ENCODE peak calls at places on chromosomes 6 and 20, in four cellular contexts. D is K562, I is fibroblast of pulmonary artery, O is astrocyte of the spinal cord. L is an unnamed sample.

GRCh38 chr6:35170166-35170565 is 29.0 kb upstream of the TCP11 start:
- DNase-seq in D (no peak), I (no peak), O (peak), L (peak)

GRCh38 chr6:35754452-35755321 is 17.9 kb downstream of the ARMC12 start:
- DNase-seq in D (no peak), I (no peak), O (no peak), L (peak)

GRCh38 chr6:46632053-46632452 is 20.6 kb downstream of the CYP39A1 start:
- DNase-seq in D (no peak), I (no peak), O (no peak), L (no peak)

GRCh38 chr20:33983371-33983770 is 10.3 kb upstream of the RALY start:
- DNase-seq in D (no peak), I (peak), O (no peak), L (no peak)

GRCh38 chr20:7199867-7200266 is 432.4 kb downstream of the BMP2 start:
- DNase-seq in D (no peak), I (no peak), O (no peak), L (no peak)

GRCh38 chr6:155628315-155628714 is 172.7 kb upstream of the NOX3 start:
- DNase-seq in D (peak), I (no peak), O (no peak), L (no peak)

GRCh38 chr6:35258858-35259193 is 709 bp upstream of the ZNF76 start:
- DNase-seq in D (peak), I (peak), O (peak), L (peak)

GRCh38 chr6:105759946-105760345 is 326.2 kb upstream of the PRDM1 start:
- DNase-seq in D (no peak), I (peak), O (peak), L (peak)

GRCh38 chr6:36657942-36658544 is 20.5 kb upstream of the CDKN1A start:
- DNase-seq in D (no peak), I (peak), O (peak), L (no peak)

GRCh38 chr20:4519530-4519929 is 202.2 kb upstream of the PRND start:
- DNase-seq in D (peak), I (no peak), O (no peak), L (no peak)

GRCh38 chr6:150651808-150652473 is 52.3 kb downstream of the PLEKHG1 start:
- DNase-seq in D (no peak), I (no peak), O (no peak), L (no peak)

GRCh38 chr6:67591910-67592309 is 1043.2 kb upstream of the ADGRB3 start:
- DNase-seq in D (no peak), I (no peak), O (no peak), L (no peak)

GRCh38 chr20:58891076-58891685 is 38.7 kb downstream of the GNAS start:
- DNase-seq in D (peak), I (peak), O (peak), L (peak)

GRCh38 chr6:25596928-25597818 is 54.8 kb upstream of the SCGN start:
- DNase-seq in D (no peak), I (no peak), O (no peak), L (no peak)

GRCh38 chr6:73803562-73804221 is 107.7 kb downstream of the CD109 start:
- DNase-seq in D (peak), I (peak), O (peak), L (peak)

GRCh38 chr6:42693725-42694323 is 28.6 kb downstream of the PRPH2 start:
- DNase-seq in D (no peak), I (no peak), O (no peak), L (no peak)

GRCh38 chr20:10453241-10453640 is 18.1 kb downstream of the SLX4IP start:
- DNase-seq in D (no peak), I (no peak), O (no peak), L (no peak)

GRCh38 chr6:170291271-170292110 is 613 bp upstream of the DLL1 start:
- DNase-seq in D (no peak), I (no peak), O (no peak), L (peak)

GRCh38 chr6:115071962-115072361 is 729.1 kb upstream of the HS3ST5 start:
- DNase-seq in D (no peak), I (no peak), O (no peak), L (no peak)

GRCh38 chr20:51326241-51326819 is 216.2 kb downstream of the NFATC2 start:
- DNase-seq in D (peak), I (peak), O (no peak), L (no peak)

GRCh38 chr6:135062735-135063134 is 8.1 kb upstream of the HBS1L start:
- DNase-seq in D (peak), I (no peak), O (no peak), L (no peak)

GRCh38 chr6:108566406-108566805 is 5.7 kb downstream of the FOXO3 start:
- DNase-seq in D (no peak), I (no peak), O (no peak), L (no peak)

GRCh38 chr20:25389381-25389857 is 1.2 kb downstream of the ABHD12 start:
- DNase-seq in D (peak), I (peak), O (peak), L (no peak)

GRCh38 chr6:130913119-130913518 is 85.9 kb downstream of the SMLR1 start:
- DNase-seq in D (peak), I (no peak), O (no peak), L (no peak)

GRCh38 chr6:29967379-29968010 is 25.2 kb downstream of the HLA-A start:
- DNase-seq in D (peak), I (no peak), O (peak), L (no peak)

GRCh38 chr6:29965873-29966601 is 23.7 kb downstream of the HLA-A start:
- DNase-seq in D (peak), I (peak), O (peak), L (peak)

GRCh38 chr6:29964904-29965872 is 22.9 kb downstream of the HLA-A start:
- DNase-seq in D (peak), I (peak), O (peak), L (peak)

GRCh38 chr6:29961966-29962365 is 19.6 kb downstream of the HLA-A start:
- DNase-seq in D (no peak), I (no peak), O (no peak), L (peak)

DNA sequence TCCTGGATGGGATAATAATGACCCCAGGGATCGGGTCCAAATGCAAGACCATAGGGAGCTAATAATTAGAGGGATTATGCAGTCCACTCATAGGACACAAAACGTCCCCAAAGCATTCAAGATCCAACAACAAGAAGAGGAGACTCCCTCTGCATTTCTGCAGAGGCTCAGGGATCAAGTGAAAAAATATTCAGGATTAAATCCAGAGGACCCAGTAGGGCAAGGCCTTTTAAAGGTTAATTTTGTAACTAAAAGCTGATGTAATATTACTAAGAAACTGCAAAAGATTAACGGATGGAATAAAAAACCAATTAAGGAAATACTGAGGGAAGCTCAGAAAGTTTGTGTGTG is 22.2 kb downstream of the HLA-A start:
- DNase-seq in D (no peak), I (no peak), O (no peak), L (no peak)
- H3K4me3 ChIP-seq in D (peak), I (peak), O (peak), L (no peak)

DNA sequence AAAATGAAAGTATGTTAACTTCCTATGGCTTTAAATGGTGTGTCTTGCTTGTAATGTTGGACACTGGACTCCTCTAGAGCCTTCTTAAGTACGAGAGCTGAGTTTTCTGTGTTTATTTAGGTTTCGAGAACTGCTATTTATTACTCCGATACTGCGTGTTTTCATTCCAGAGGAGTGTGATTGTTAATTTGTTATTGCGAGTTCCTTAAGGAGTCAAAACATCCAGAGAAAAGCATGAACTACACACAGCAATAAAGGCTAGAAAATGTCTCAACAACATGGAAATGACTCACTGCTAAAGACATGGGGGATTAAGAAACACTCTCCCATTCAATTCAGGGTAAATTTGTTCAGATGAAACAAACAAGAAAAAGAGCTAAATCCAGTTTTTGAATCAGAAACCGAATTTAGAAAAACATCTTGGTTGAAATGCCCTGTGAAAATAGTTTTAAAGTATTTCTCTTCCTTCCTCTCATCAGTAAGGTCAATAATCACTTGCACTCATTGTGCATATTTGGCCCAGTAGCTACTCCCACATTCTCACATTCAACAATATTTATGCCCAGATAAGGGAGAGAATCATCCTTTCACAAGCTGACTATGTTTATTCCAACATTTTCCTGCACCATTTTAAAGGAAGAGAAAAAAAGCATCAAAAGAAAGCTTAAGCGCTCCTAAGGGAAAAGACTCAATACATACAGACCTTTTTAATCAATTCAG is 36.0 kb downstream of the ATXN1 start:
- DNase-seq in D (no peak), I (peak), O (peak), L (no peak)
- H3K4me3 ChIP-seq in D (no peak), I (peak), O (no peak), L (no peak)

DNA sequence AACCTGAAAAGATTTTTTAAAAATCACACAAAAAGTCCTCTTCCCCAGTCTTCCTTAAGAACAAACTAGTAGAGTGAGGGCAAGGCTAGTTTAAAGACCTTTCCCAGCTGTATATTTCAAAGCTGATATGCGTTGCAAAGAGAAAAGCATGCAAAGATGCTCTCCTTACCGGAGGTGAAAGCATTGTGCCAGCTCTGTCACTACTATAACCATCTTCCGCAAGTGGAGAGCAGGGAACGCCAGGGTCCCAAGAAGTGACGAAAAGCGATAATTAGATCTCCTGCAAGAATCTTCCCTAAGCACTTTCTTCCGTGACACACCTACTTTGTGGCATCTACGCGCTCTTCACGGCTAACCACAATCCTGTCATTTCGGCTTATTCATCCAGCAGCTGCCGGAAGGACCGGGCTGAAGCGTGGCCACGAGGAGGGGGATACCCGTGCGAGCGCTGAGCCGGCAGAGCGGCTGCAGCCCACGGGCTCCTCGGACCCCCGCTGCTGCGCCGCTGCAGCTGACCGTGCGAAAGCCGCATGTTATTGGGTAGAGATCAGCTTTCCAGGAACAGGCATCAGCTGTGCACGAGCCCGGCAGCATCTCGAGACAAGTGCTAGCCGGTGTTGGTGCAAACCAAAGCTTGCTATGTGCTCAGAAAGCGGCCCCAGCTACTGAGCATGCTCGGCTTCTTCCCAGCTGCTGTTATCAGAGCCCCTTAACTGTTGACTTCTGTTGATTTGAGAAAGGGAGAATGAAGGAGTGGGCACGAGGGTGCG is 57.2 kb upstream of the ARHGAP18 start:
- DNase-seq in D (peak), I (peak), O (peak), L (peak)
- H3K4me3 ChIP-seq in D (peak), I (peak), O (peak), L (peak)

DNA sequence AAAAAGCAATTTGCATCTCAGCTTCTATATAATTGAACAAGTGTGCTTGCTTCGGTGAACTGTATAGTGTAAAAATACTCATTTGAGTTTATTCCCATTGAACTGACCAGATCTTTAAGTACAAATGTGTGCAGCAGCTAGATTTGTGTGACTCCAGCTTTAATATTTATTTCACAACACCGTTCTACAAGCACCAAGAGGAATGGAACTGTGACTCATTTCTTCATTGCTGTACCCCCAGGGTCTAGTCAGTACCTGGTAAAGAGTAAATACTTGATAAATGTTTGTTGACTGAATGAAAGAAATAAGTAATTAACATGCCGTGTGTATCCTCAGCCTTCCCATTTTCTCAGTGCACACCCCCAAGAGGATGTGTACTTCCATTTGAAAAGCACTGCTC is 464.8 kb downstream of the CBLN4 start:
- DNase-seq in D (no peak), I (no peak), O (no peak), L (no peak)
- H3K4me3 ChIP-seq in D (no peak), I (no peak), O (no peak), L (no peak)

GRCh38 chr20:22495789-22496188 is 88.6 kb downstream of the FOXA2 start:
- DNase-seq in D (no peak), I (no peak), O (no peak), L (no peak)
- H3K4me3 ChIP-seq in D (no peak), I (no peak), O (no peak), L (no peak)

DNA sequence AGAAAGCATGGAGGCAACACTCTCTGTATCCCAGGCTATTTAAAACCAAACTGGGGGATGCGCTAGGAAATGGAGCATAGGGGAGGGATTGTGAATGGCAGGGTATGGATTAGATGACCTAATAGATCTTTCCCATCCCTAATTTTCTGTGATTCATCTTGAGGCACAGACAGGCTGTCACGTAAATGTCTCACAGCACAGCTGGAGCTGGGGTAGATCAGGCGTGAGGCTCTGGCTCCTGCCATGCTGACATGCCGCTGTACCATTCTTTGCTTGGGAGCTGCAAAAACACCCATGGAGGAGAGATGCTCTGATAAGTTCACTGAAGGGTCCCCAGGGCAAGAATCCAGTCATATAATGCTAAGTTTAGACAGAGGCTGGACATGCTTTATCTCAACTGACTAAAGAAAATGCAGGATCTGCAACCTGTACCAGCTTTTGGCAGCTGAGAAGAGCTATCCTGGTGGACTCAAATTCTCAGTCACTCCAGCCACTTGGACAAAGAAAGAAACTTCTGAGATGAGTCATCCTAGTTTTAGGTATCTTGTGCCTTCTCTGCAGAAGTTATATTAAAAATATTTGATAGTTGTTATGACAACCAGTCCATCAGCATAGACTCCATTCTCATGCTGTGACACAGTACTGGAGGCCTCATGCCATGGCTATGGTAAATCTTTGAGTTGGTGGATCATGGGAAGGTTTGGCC is 185.1 kb upstream of the RAB32 start:
- DNase-seq in D (no peak), I (peak), O (peak), L (peak)
- H3K4me3 ChIP-seq in D (no peak), I (peak), O (peak), L (peak)

GRCh38 chr6:2900821-2901644 is 2.1 kb downstream of the SERPINB9 start:
- DNase-seq in D (no peak), I (peak), O (no peak), L (no peak)
- H3K4me3 ChIP-seq in D (no peak), I (peak), O (no peak), L (no peak)

GRCh38 chr6:32190946-32191677 is 1.1 kb upstream of the PBX2 start:
- DNase-seq in D (peak), I (no peak), O (no peak), L (no peak)
- H3K4me3 ChIP-seq in D (peak), I (peak), O (peak), L (no peak)

DNA sequence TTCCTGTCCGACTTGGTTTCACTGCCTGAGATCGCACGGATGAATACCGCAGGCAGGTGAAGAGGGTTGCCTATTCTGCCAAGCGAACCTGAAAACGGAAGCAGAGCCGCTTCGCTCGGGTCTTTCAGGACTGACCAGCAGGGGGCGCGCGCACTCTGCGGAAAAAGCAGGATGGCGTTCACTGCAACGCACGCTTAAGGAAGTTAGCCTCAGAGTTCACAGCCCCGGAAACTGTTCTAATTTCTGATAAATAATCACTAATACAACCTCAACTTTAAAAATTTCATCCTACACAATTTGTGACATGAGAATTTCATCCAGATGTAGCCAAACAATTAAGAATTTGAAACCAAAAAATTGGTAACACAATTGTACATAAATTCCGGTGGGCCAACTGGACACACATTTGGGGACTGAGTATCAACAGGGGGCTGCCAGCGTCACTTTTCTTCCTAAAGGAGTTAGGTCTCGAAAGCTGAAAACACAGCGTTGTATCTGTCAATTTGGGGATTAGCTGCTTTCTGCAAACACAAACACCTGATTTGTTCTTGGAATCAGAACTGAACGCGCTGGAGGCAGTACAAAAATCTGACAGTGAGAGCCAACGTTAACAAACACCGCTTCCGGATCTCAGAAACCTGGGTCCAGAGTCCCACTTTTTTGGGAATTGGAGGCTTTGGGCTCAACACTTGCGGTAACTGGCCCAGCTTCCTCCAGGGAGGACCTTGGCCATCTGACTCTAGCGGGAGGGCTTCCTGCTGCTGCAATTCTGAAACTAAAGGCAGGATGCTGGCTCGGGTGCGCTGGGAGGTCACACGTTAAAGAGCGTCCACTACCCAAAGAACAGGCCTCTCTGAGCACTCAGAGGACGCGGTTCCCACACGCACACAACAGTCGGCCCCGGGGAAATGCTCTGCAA is 8.8 kb downstream of the PXDC1 start:
- DNase-seq in D (peak), I (peak), O (peak), L (peak)
- H3K4me3 ChIP-seq in D (no peak), I (peak), O (no peak), L (no peak)

DNA sequence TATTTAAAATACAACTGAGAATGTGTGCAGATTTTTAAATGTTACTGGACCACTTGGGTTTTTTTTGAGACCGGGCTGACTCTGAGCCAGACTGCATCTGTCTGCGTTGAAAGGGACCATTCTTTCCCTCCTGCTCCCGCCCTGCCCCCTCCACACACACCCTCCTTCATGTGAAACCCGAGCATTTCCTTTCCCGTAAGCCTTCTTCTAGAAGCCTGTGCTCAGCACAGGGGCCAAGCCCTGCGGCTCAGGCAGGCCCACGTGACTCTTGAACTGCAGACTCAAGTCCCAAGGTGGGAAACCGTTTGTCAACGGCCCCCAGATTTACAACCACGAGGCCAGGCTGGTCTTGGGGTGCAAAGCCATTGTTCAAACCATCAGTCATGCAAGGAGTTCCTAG is 82.6 kb upstream of the FOXC1 start:
- DNase-seq in D (no peak), I (peak), O (peak), L (no peak)
- H3K4me3 ChIP-seq in D (no peak), I (no peak), O (no peak), L (no peak)